ENCODE peak calls at places on chromosomes 11 and 22, in six cellular contexts. Y, N, M, E, B and S are unnamed samples.

GRCh38 chr11:61851900-61852295 is 23.8 kb downstream of the FADS2 start:
- DNase-seq in Y (no peak), N (no peak), M (no peak), E (no peak), B (no peak), S (no peak)

GRCh38 chr11:76266269-76266668 is 60.0 kb upstream of the WNT11 start:
- DNase-seq in Y (peak), N (no peak), M (peak), E (peak), B (peak), S (no peak)

GRCh38 chr11:112166561-112166960 is 611 bp upstream of the TEX12 start:
- DNase-seq in Y (no peak), N (no peak), M (no peak), E (no peak), B (peak), S (peak)

GRCh38 chr11:79362821-79363220 is 78.0 kb downstream of the TENM4 start:
- DNase-seq in Y (no peak), N (no peak), M (no peak), E (no peak), B (peak), S (no peak)

GRCh38 chr11:26649884-26650283 is 72.0 kb downstream of the SLC5A12 start:
- DNase-seq in Y (peak), N (no peak), M (peak), E (peak), B (peak), S (peak)

GRCh38 chr22:23255506-23255905 is 75.2 kb downstream of the BCR start:
- DNase-seq in Y (no peak), N (no peak), M (no peak), E (no peak), B (no peak), S (no peak)

GRCh38 chr22:26325641-26326040 is 103.4 kb upstream of the ASPHD2 start:
- DNase-seq in Y (no peak), N (no peak), M (no peak), E (no peak), B (no peak), S (no peak)

GRCh38 chr22:49370841-49371301 is 456.8 kb downstream of the BRD1 start:
- DNase-seq in Y (no peak), N (no peak), M (no peak), E (no peak), B (no peak), S (peak)

GRCh38 chr11:26946209-26946828 is 47.6 kb upstream of the FIBIN start:
- DNase-seq in Y (no peak), N (no peak), M (no peak), E (no peak), B (peak), S (no peak)

GRCh38 chr11:43447124-43447523 is 88.4 kb downstream of the TTC17 start:
- DNase-seq in Y (no peak), N (no peak), M (no peak), E (no peak), B (no peak), S (no peak)

GRCh38 chr11:77167791-77168190 is 39.7 kb downstream of the MYO7A start:
- DNase-seq in Y (no peak), N (no peak), M (no peak), E (no peak), B (no peak), S (no peak)

GRCh38 chr22:47192651-47193437 is 430.4 kb downstream of the TBC1D22A start:
- DNase-seq in Y (no peak), N (peak), M (no peak), E (peak), B (no peak), S (peak)

GRCh38 chr22:47293368-47294221 is 531.1 kb downstream of the TBC1D22A start:
- DNase-seq in Y (peak), N (no peak), M (no peak), E (no peak), B (no peak), S (no peak)

GRCh38 chr22:22460635-22461034 is 47.9 kb downstream of the ZNF280B start:
- DNase-seq in Y (no peak), N (no peak), M (no peak), E (peak), B (no peak), S (no peak)

GRCh38 chr22:20549232-20549841 is 41.9 kb downstream of the MED15 start:
- DNase-seq in Y (peak), N (no peak), M (peak), E (no peak), B (no peak), S (no peak)

GRCh38 chr11:96207459-96208449 is 135.2 kb downstream of the MAML2 start:
- DNase-seq in Y (no peak), N (no peak), M (no peak), E (no peak), B (peak), S (peak)

GRCh38 chr11:108871152-108871551 is 206.3 kb downstream of the DDX10 start:
- DNase-seq in Y (peak), N (no peak), M (peak), E (no peak), B (peak), S (no peak)

GRCh38 chr11:44963071-44963575 is 12.4 kb upstream of the TP53I11 start:
- DNase-seq in Y (no peak), N (no peak), M (no peak), E (no peak), B (no peak), S (no peak)

GRCh38 chr11:83819936-83820549 is 533.9 kb upstream of the CCDC90B start:
- DNase-seq in Y (peak), N (no peak), M (peak), E (peak), B (peak), S (no peak)

GRCh38 chr11:118606157-118606843 is 1.1 kb upstream of the PHLDB1 start:
- DNase-seq in Y (no peak), N (no peak), M (peak), E (no peak), B (no peak), S (no peak)

GRCh38 chr22:38103641-38104040 is 6.8 kb downstream of the BAIAP2L2 start:
- DNase-seq in Y (no peak), N (no peak), M (no peak), E (no peak), B (no peak), S (no peak)

GRCh38 chr11:70074701-70075100 is 3.4 kb upstream of the ANO1 start:
- DNase-seq in Y (peak), N (no peak), M (no peak), E (no peak), B (no peak), S (no peak)

GRCh38 chr11:76789443-76789719 is 6.2 kb downstream of the TSKU start:
- DNase-seq in Y (no peak), N (no peak), M (no peak), E (no peak), B (no peak), S (no peak)

GRCh38 chr11:111299111-111300026 is 1.0 kb downstream of the POU2AF3 start:
- DNase-seq in Y (peak), N (peak), M (peak), E (no peak), B (peak), S (peak)

GRCh38 chr11:118059231-118059940 is 17.5 kb upstream of the TMPRSS4 start:
- DNase-seq in Y (no peak), N (no peak), M (no peak), E (no peak), B (no peak), S (no peak)

GRCh38 chr22:24424001-24424900 is 3.1 kb upstream of the ADORA2A start:
- DNase-seq in Y (no peak), N (no peak), M (no peak), E (no peak), B (no peak), S (no peak)

GRCh38 chr11:32772731-32773130 is 21.7 kb downstream of the CCDC73 start:
- DNase-seq in Y (no peak), N (no peak), M (no peak), E (no peak), B (no peak), S (no peak)

GRCh38 chr11:85712953-85713352 is 27.0 kb upstream of the CCDC89 start:
- DNase-seq in Y (no peak), N (no peak), M (no peak), E (no peak), B (no peak), S (no peak)

GRCh38 chr11:30171661-30172060 is 59.2 kb upstream of the FSHB start:
- DNase-seq in Y (no peak), N (no peak), M (peak), E (no peak), B (no peak), S (no peak)

GRCh38 chr11:23540101-23540561 is 679.9 kb upstream of the CCDC179 start:
- DNase-seq in Y (no peak), N (no peak), M (peak), E (no peak), B (peak), S (peak)

GRCh38 chr11:122267602-122268001 is 151.6 kb upstream of the BLID start:
- DNase-seq in Y (no peak), N (no peak), M (no peak), E (no peak), B (peak), S (no peak)

GRCh38 chr22:48793949-48794348 is 1033.7 kb downstream of the BRD1 start:
- DNase-seq in Y (no peak), N (no peak), M (no peak), E (no peak), B (no peak), S (no peak)

GRCh38 chr11:86999859-87000753 is 37.6 kb upstream of the TMEM135 start:
- DNase-seq in Y (no peak), N (no peak), M (peak), E (no peak), B (peak), S (no peak)

GRCh38 chr11:131748146-131749050 is 378.0 kb downstream of the NTM start:
- DNase-seq in Y (peak), N (peak), M (peak), E (no peak), B (peak), S (peak)

GRCh38 chr11:72951193-72951592 is 137.0 kb downstream of the ATG16L2 start:
- DNase-seq in Y (no peak), N (no peak), M (peak), E (no peak), B (peak), S (no peak)

GRCh38 chr11:33016654-33017053 is 976 bp downstream of the DEPDC7 start:
- DNase-seq in Y (no peak), N (no peak), M (no peak), E (no peak), B (no peak), S (no peak)

GRCh38 chr11:108975641-108976071 is 310.8 kb downstream of the DDX10 start:
- DNase-seq in Y (no peak), N (no peak), M (peak), E (no peak), B (no peak), S (no peak)

GRCh38 chr11:20251496-20251895 is 91.2 kb upstream of the DBX1 start:
- DNase-seq in Y (no peak), N (no peak), M (no peak), E (no peak), B (no peak), S (no peak)

GRCh38 chr22:26561756-26562417 is 28.0 kb downstream of the TPST2 start:
- DNase-seq in Y (no peak), N (no peak), M (peak), E (no peak), B (no peak), S (no peak)

GRCh38 chr22:42489000-42489399 is 30.6 kb downstream of the RRP7A start:
- DNase-seq in Y (no peak), N (no peak), M (no peak), E (no peak), B (no peak), S (no peak)

GRCh38 chr11:128628686-128629085 is 41.3 kb upstream of the ETS1 start:
- DNase-seq in Y (no peak), N (no peak), M (peak), E (no peak), B (no peak), S (no peak)
- H3K4me3 ChIP-seq in Y (no peak), N (no peak), M (no peak), E (no peak), B (no peak), S (no peak)

GRCh38 chr22:50544078-50544745 is 1.5 kb upstream of the KLHDC7B start:
- DNase-seq in Y (no peak), N (peak), M (peak), E (no peak), B (peak), S (peak)
- H3K4me3 ChIP-seq in Y (no peak), N (peak), M (no peak), E (peak), B (peak), S (peak)

GRCh38 chr11:126583594-126583993 is 228.1 kb downstream of the ST3GAL4 start:
- DNase-seq in Y (no peak), N (no peak), M (no peak), E (no peak), B (no peak), S (no peak)

GRCh38 chr11:126584028-126584427 is 228.5 kb downstream of the ST3GAL4 start:
- DNase-seq in Y (no peak), N (no peak), M (no peak), E (no peak), B (no peak), S (no peak)

GRCh38 chr11:126588630-126589491 is 233.4 kb downstream of the ST3GAL4 start:
- DNase-seq in Y (no peak), N (no peak), M (no peak), E (no peak), B (no peak), S (no peak)

GRCh38 chr11:126585388-126586302 is 230.2 kb downstream of the ST3GAL4 start:
- DNase-seq in Y (peak), N (peak), M (peak), E (no peak), B (peak), S (peak)

DNA sequence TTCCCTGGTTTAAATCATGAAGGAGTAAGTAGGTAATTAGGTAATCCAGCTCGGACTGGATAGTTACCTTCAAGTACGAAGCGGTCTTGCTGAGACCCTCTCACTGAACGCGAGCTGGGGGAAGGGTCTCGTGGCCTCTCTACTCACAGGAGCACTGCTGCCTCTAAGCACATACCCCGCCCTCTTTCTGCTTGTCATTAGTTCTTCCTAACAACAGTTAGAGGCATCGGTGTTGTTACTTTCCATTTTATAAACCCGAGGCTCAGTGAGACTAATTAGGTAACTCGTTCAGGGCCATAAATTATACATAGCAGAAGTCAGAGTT is 230.8 kb downstream of the ST3GAL4 start:
- DNase-seq in Y (no peak), N (no peak), M (no peak), E (no peak), B (no peak), S (no peak)
- H3K4me3 ChIP-seq in Y (no peak), N (no peak), M (no peak), E (no peak), B (no peak), S (no peak)

DNA sequence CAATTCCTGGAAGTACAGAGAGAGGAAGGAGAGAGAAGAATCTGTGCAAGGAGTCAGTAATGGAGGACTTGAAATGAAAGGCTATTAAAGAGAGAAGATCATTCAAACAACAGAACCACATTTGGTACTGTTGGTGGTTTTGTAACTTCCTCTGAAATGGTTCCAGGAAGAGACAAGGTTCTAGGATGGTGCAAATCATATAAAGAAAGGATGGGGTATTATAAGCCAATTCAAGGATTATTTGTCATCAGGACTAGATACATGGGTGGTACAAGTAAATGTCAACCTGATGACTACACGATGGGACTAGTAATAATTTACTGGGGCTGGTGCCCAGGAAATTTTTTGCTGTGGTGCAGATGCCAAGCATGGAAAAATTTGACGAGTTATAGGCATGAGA is 28.9 kb upstream of the TMA7B start:
- DNase-seq in Y (no peak), N (no peak), M (no peak), E (no peak), B (no peak), S (no peak)
- H3K4me3 ChIP-seq in Y (no peak), N (no peak), M (no peak), E (no peak), B (no peak), S (no peak)

DNA sequence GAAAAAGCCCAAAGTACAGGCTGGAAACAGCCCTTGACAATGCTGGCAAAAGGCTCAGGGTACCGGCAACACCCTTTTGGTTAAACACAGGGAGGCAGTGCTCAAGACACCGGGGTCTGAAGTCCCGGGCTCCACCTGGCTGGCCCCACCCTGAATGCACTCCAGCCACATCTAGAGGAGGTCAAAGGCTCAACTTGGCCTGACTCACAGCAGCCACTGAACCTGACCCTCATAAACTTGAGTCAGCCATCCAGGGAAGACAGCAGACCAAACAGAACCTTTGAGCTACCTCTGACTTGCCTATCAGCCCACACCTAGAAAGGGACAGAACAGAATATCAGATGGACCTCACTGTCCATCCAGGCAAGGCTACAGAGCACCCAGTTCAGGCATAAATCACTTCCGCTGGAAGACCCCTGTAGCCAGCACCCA is 3.8 kb downstream of the CFL1 start:
- DNase-seq in Y (no peak), N (no peak), M (no peak), E (no peak), B (no peak), S (peak)
- H3K4me3 ChIP-seq in Y (no peak), N (no peak), M (no peak), E (no peak), B (no peak), S (peak)

GRCh38 chr22:45502215-45503070 is at the start of gene FBLN1:
- DNase-seq in Y (peak), N (no peak), M (no peak), E (no peak), B (no peak), S (no peak)
- H3K4me3 ChIP-seq in Y (peak), N (peak), M (no peak), E (peak), B (peak), S (peak)